ENCODE peak calls at places on chromosome 1, in five cellular contexts. X is heart right ventricle, D is tibial artery, E is PC-3, Z is pancreas. S is an unnamed sample.

GRCh38 chr1:17653728-17654351 is 101.3 kb upstream of the ACTL8 start:
- DNase-seq in X (peak; percentile 20), D (no peak), E (peak; percentile 58), Z (no peak), S (peak; percentile 45)

GRCh38 chr1:222975472-222976122 is 160.8 kb downstream of the DISP1 start:
- DNase-seq in X (peak; percentile 13), D (no peak), E (no peak), Z (no peak), S (no peak)

GRCh38 chr1:66778266-66778665 is 22.8 kb downstream of the INSL5 start:
- DNase-seq in X (no peak), D (no peak), E (no peak), Z (no peak), S (no peak)

GRCh38 chr1:6419803-6420593 is at the start of gene HES2:
- DNase-seq in X (no peak), D (no peak), E (peak; percentile 77), Z (peak; percentile 70), S (no peak)

GRCh38 chr1:918843-919242 is 4.9 kb upstream of the SAMD11 start:
- DNase-seq in X (no peak), D (no peak), E (no peak), Z (no peak), S (no peak)

GRCh38 chr1:160653620-160654016 is 6.8 kb upstream of the SLAMF1 start:
- DNase-seq in X (no peak), D (no peak), E (no peak), Z (no peak), S (no peak)

GRCh38 chr1:151199860-151200581 is 1.7 kb downstream of the PIP5K1A start:
- DNase-seq in X (no peak), D (peak; percentile 56), E (peak; percentile 86), Z (no peak), S (no peak)

GRCh38 chr1:7865978-7866377 is 13.1 kb upstream of the UTS2 start:
- DNase-seq in X (no peak), D (no peak), E (no peak), Z (no peak), S (no peak)

GRCh38 chr1:53588053-53588779 is 129.0 kb downstream of the DMRTB1 start:
- DNase-seq in X (no peak), D (peak; percentile 37), E (no peak), Z (no peak), S (no peak)

GRCh38 chr1:53585565-53585964 is 126.4 kb downstream of the DMRTB1 start:
- DNase-seq in X (no peak), D (peak; percentile 40), E (no peak), Z (no peak), S (no peak)

GRCh38 chr1:53585116-53585515 is 125.9 kb downstream of the DMRTB1 start:
- DNase-seq in X (no peak), D (peak; percentile 21), E (no peak), Z (no peak), S (no peak)

GRCh38 chr1:53587252-53587992 is 128.2 kb downstream of the DMRTB1 start:
- DNase-seq in X (no peak), D (no peak), E (no peak), Z (no peak), S (no peak)

GRCh38 chr1:53586765-53587164 is 127.6 kb downstream of the DMRTB1 start:
- DNase-seq in X (no peak), D (no peak), E (no peak), Z (no peak), S (no peak)
- H3K4me1 ChIP-seq in X (no peaks in the 10 kb centered on the region), D (no peaks in the 10 kb centered on the region), E (no peaks in the 10 kb centered on the region), Z (no peaks in the 10 kb centered on the region), S (no peaks in the 10 kb centered on the region)

DNA sequence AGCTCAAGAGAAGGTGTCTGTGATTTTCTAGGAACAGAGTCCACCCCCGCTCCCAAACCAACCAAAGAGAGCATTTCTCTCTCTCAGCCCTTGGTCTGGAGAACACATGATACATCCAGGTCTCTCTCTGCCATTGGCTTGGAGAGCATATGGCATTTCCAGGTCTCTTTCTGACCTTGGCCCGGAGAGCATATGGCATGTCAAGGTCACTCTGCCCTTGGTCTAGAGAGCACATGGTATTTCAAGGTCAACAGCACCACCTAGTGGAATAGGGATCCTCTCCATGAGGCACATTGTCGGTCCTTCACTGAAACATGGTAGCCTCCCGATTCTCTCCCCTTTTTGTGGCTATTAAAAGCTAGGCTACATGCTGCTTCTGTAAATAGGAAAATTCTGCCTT is 437.7 kb upstream of the OLFM3 start:
- DNase-seq in X (no peak), D (no peak), E (peak; percentile 44), Z (no peak), S (no peak)
- TF ChIP-seq CTCF in X (peak; percentile 22), D (no peak), E (peak; percentile 64), Z (no peak), S (no peak)

GRCh38 chr1:89261926-89262540 is 10.6 kb downstream of the GBP5 start:
- DNase-seq in X (no peak), D (no peak), E (no peak), Z (no peak), S (peak; percentile 29)
- H3K4me3 ChIP-seq in X (no peak overlapping the region), D (peak overlapping the region; percentile 24), E (no peak overlapping the region), Z (no peak overlapping the region), S (peak overlapping the region; percentile 34)

GRCh38 chr1:206719169-206719839 is 34.6 kb downstream of the MAPKAPK2 start:
- DNase-seq in X (no peak), D (peak; percentile 19), E (no peak), Z (peak; percentile 17), S (no peak)
- H3K4me1 ChIP-seq in X (peaks cover 98% of the 10 kb centered on the region), D (peaks cover 67% of the 10 kb centered on the region), E (peaks cover 57% of the 10 kb centered on the region), Z (peaks cover 43% of the 10 kb centered on the region), S (peaks cover 90% of the 10 kb centered on the region)

GRCh38 chr1:100034465-100034864 is 64.7 kb downstream of the SLC35A3 start:
- DNase-seq in X (no peak), D (no peak), E (peak; percentile 43), Z (no peak), S (no peak)
- TF ChIP-seq CTCF in X (no peak), D (no peak), E (peak; percentile 72), Z (no peak), S (peak; percentile 10)

GRCh38 chr1:235971020-235971419 is 93.9 kb downstream of the NID1 start:
- DNase-seq in X (no peak), D (no peak), E (no peak), Z (no peak), S (no peak)
- H3K4me3 ChIP-seq in X (no peak overlapping the region), D (peak overlapping the region; percentile 49), E (peak overlapping the region; percentile 15), Z (no peak overlapping the region), S (peak overlapping the region; percentile 62)

S was measured in psoas muscle.